ENCODE peak calls at places on chromosome 3, in ten cellular contexts. I is hepatocyte, T is GM23248, O is MM.1S, E is GM23338, Z is SK-N-SH, V is OCI-LY7, G is HCT116, K is PC-3, U is Karpas-422. W is an unnamed sample.

GRCh38 chr3:51748327-51748726 is 30.7 kb downstream of the IQCF6 start:
- DNase-seq in I (no peak), T (no peak), O (no peak), E (peak; percentile 17), Z (no peak), V (no peak), G (peak; percentile 2), K (no peak), U (no peak), W (no peak)

GRCh38 chr3:191331443-191331842 is 1.1 kb upstream of the UTS2B start:
- DNase-seq in I (no peak), T (peak; percentile 69), O (no peak), E (no peak), Z (no peak), V (no peak), G (no peak), K (peak; percentile 59), U (no peak), W (no peak)

GRCh38 chr3:106628407-106628806 is 748.8 kb upstream of the CCDC54 start:
- DNase-seq in I (peak; percentile 39), T (peak; percentile 67), O (no peak), E (no peak), Z (no peak), V (peak; percentile 4), G (no peak), K (peak; percentile 48), U (no peak), W (no peak)

GRCh38 chr3:194141415-194142155 is 5.6 kb downstream of the HES1 start:
- DNase-seq in I (peak; percentile 97), T (peak; percentile 96), O (peak; percentile 90), E (peak; percentile 91), Z (peak; percentile 91), V (peak; percentile 62), G (peak; percentile 82), K (peak; percentile 94), U (peak; percentile 89), W (peak; percentile 97)

GRCh38 chr3:72601049-72601448 is 247.2 kb downstream of the SHQ1 start:
- DNase-seq in I (no peak), T (no peak), O (no peak), E (no peak), Z (no peak), V (no peak), G (no peak), K (no peak), U (no peak), W (no peak)

GRCh38 chr3:109572298-109572697 is 235.0 kb upstream of the DPPA4 start:
- DNase-seq in I (no peak), T (no peak), O (no peak), E (no peak), Z (no peak), V (no peak), G (no peak), K (no peak), U (no peak), W (no peak)

GRCh38 chr3:49183873-49184272 is 12.5 kb downstream of the KLHDC8B start:
- DNase-seq in I (no peak), T (no peak), O (no peak), E (no peak), Z (no peak), V (no peak), G (no peak), K (peak; percentile 23), U (peak; percentile 37), W (no peak)

GRCh38 chr3:13274125-13274873 is 145.8 kb downstream of the NUP210 start:
- DNase-seq in I (no peak), T (no peak), O (no peak), E (no peak), Z (no peak), V (no peak), G (no peak), K (no peak), U (no peak), W (no peak)

GRCh38 chr3:66438045-66438444 is 62.8 kb downstream of the LRIG1 start:
- DNase-seq in I (no peak), T (no peak), O (no peak), E (no peak), Z (no peak), V (no peak), G (no peak), K (no peak), U (no peak), W (no peak)

GRCh38 chr3:33826688-33827087 is 28.3 kb downstream of the PDCD6IP start:
- DNase-seq in I (no peak), T (peak; percentile 86), O (no peak), E (no peak), Z (no peak), V (no peak), G (no peak), K (no peak), U (no peak), W (no peak)

GRCh38 chr3:151708868-151709267 is 24.9 kb upstream of the AADACL2 start:
- DNase-seq in I (no peak), T (no peak), O (no peak), E (no peak), Z (no peak), V (no peak), G (no peak), K (no peak), U (no peak), W (no peak)

GRCh38 chr3:162134571-162134970 is 638.0 kb downstream of the OTOL1 start:
- DNase-seq in I (no peak), T (no peak), O (peak; percentile 58), E (no peak), Z (no peak), V (no peak), G (no peak), K (no peak), U (no peak), W (no peak)

GRCh38 chr3:135895734-135896121 is 69.8 kb upstream of the PPP2R3A start:
- DNase-seq in I (no peak), T (peak; percentile 67), O (no peak), E (no peak), Z (no peak), V (no peak), G (no peak), K (peak; percentile 27), U (no peak), W (no peak)

GRCh38 chr3:29144807-29145206 is 136.1 kb upstream of the RBMS3 start:
- DNase-seq in I (peak; percentile 77), T (peak; percentile 61), O (no peak), E (peak; percentile 23), Z (peak; percentile 55), V (no peak), G (no peak), K (peak; percentile 49), U (no peak), W (no peak)

DNA sequence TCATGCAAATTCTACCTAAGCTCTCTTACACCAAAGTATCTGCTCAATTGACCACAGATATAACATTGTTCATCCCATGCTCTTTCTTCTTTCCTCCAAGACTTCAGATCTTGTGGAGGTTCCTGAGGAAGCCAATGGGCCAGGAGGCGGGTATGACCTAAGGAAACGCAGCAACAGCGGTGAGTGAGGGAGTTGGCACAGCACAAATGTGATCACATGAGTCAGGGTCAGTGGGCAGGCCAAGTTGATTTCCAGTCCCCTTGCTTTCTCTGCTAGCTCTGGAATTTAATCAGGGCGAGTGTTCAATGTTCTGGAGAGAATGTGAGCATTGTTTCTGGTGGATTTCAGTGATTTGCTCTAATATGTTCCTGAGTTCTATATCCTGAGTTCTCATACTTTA is 112.7 kb downstream of the STAC start:
- DNase-seq in I (no peak), T (no peak), O (no peak), E (no peak), Z (no peak), V (no peak), G (no peak), K (no peak), U (no peak), W (no peak)
- H3K9me2 ChIP-seq in I (no peaks in the 10 kb centered on the region), T (no peaks in the 10 kb centered on the region), O (no peaks in the 10 kb centered on the region), E (no peaks in the 10 kb centered on the region), Z (no peaks in the 10 kb centered on the region), V (no peaks in the 10 kb centered on the region), G (no peaks in the 10 kb centered on the region), K (no peaks in the 10 kb centered on the region), U (no peaks in the 10 kb centered on the region), W (no peaks in the 10 kb centered on the region)

DNA sequence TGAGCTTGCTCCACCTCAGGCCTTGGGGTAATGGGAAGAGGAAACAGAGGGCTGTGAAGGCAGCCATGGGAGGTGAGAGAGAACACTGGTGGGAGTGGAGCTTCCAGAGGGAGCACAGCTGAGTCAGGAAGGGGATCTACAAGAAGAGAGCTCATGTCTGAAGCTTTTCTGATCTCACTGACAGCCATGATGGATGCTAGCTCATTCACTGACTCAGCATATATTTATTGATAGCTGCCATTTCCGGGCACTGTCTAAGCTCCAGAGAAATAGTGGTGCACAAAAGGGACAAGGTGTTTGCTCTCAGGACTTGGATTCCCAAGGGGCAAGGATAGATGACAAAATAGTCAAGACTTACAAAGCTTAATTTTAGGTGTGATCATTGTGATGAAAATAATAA is 218.8 kb downstream of the CLSTN2 start:
- DNase-seq in I (no peak), T (no peak), O (no peak), E (no peak), Z (no peak), V (no peak), G (no peak), K (no peak), U (no peak), W (no peak)
- H3K9me2 ChIP-seq in I (no peaks in the 10 kb centered on the region), T (no peaks in the 10 kb centered on the region), O (no peaks in the 10 kb centered on the region), E (peaks cover 21% of the 10 kb centered on the region), Z (no peaks in the 10 kb centered on the region), V (no peaks in the 10 kb centered on the region), G (no peaks in the 10 kb centered on the region), K (no peaks in the 10 kb centered on the region), U (no peaks in the 10 kb centered on the region), W (no peaks in the 10 kb centered on the region)

DNA sequence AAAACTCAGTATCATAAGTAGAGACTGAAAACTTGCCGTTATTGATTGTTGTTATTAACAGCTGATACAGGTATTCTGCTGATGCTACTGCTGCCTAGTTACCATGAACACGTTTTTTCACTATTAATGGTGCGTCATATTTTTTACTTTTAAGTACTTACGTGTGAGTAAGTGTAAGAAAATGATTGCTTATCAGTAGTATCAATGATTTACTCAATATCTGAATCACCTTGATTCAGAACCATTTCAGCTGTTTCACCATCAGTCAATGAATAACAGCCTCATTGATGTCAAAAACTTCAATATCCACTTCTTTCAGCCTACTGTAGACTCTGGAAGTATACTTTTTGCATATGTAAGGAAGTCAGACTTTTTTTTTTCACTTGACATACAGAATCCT is 4.7 kb downstream of the CCR8 start:
- DNase-seq in I (no peak), T (no peak), O (no peak), E (no peak), Z (no peak), V (no peak), G (no peak), K (no peak), U (no peak), W (no peak)
- H3K9me2 ChIP-seq in I (no peaks in the 10 kb centered on the region), T (no peaks in the 10 kb centered on the region), O (no peaks in the 10 kb centered on the region), E (peaks cover 13% of the 10 kb centered on the region), Z (no peaks in the 10 kb centered on the region), V (no peaks in the 10 kb centered on the region), G (no peaks in the 10 kb centered on the region), K (peaks cover 5% of the 10 kb centered on the region), U (no peaks in the 10 kb centered on the region), W (no peaks in the 10 kb centered on the region)

DNA sequence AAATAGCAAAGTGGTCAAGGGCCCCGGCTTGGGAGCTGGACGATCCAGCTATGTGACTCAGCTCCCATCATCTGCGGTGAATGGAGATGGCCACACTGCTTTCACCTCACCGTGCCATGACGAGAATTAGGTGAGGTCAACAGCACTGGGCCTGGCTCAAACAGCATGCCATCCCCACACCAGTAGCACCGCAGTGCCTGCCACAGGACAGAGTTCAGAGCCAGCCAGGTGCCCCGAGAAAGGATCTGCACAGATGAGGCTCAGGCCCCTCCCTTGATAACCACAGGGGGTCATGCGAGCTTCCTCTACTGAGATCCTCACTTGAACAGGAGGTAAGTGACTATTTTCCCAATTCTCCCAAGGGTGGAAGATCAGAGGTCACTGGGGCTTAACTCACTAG is 29.4 kb downstream of the ZXDC start:
- DNase-seq in I (no peak), T (no peak), O (no peak), E (peak; percentile 70), Z (no peak), V (no peak), G (no peak), K (no peak), U (no peak), W (no peak)
- H3K9me2 ChIP-seq in I (no peaks in the 10 kb centered on the region), T (no peaks in the 10 kb centered on the region), O (no peaks in the 10 kb centered on the region), E (no peaks in the 10 kb centered on the region), Z (no peaks in the 10 kb centered on the region), V (no peaks in the 10 kb centered on the region), G (no peaks in the 10 kb centered on the region), K (no peaks in the 10 kb centered on the region), U (no peaks in the 10 kb centered on the region), W (no peaks in the 10 kb centered on the region)